ENCODE peak calls at places on chromosome X, in six cellular contexts. X is hippocampal formation; J is midbrain; W is iPS DF 6.9; E is non-pigmented ciliary epithelial cell; V is activated CD4-positive, alpha-beta memory T cell treated with anti-CD3 and anti-CD28 coated beads, Interleukin-2, amount 10 ng/mL, durations not matched to agents 7 days and 5 days. I is an unnamed sample.

GRCh38 chrX:63784346-63784901 is 590 bp downstream of the ARHGEF9 start:
- DNase-seq in V (no peak), W (no peak), E (no peak), J (no peak), X (no peak), I (no peak)

GRCh38 chrX:108036298-108036973 is 8.4 kb upstream of the VSIG1 start:
- DNase-seq in W (no peak), X (no peak), E (peak), J (no peak), V (no peak), I (no peak)

GRCh38 chrX:427812-428725 is 41.4 kb upstream of the PPP2R3B start:
- DNase-seq in W (no peak), X (no peak), E (no peak), J (no peak), V (no peak), I (no peak)

GRCh38 chrX:2492536-2493218 is 8.1 kb downstream of the DHRSX start:
- DNase-seq in J (no peak), V (no peak), X (no peak), E (no peak), W (no peak), I (no peak)

GRCh38 chrX:3743821-3744439 is 30.5 kb upstream of the PRKX start:
- DNase-seq in V (peak), W (no peak), J (no peak), X (no peak), E (no peak), I (no peak)

GRCh38 chrX:137313627-137314026 is 252.3 kb upstream of the ZIC3 start:
- DNase-seq in J (no peak), V (peak), X (no peak), W (no peak), E (no peak), I (no peak)

GRCh38 chrX:24676403-24677024 is 17.2 kb upstream of the POLA1 start:
- DNase-seq in J (no peak), E (no peak), X (no peak), W (no peak), V (no peak), I (no peak)

GRCh38 chrX:115449742-115450141 is 111.2 kb upstream of the PLS3 start:
- DNase-seq in V (no peak), W (no peak), J (no peak), X (no peak), E (no peak), I (no peak)

GRCh38 chrX:17588303-17588702 is 149.0 kb upstream of the SCML1 start:
- DNase-seq in J (no peak), W (no peak), X (no peak), E (no peak), V (no peak), I (no peak)

GRCh38 chrX:44735498-44735897 is 108.3 kb upstream of the DUSP21 start:
- DNase-seq in W (no peak), J (no peak), V (no peak), E (no peak), X (no peak), I (no peak)

GRCh38 chrX:118520206-118520857 is 24.7 kb downstream of the DOCK11 start:
- DNase-seq in J (no peak), V (no peak), X (no peak), E (no peak), W (no peak), I (no peak)

GRCh38 chrX:23332101-23332887 is 2.4 kb upstream of the PTCHD1 start:
- DNase-seq in V (no peak), E (no peak), X (no peak), W (no peak), J (no peak), I (peak)

GRCh38 chrX:124328765-124329164 is 3.7 kb upstream of the TEX13D start:
- DNase-seq in W (no peak), X (no peak), V (no peak), J (no peak), E (no peak), I (no peak)

GRCh38 chrX:98371994-98372393 is 1488.3 kb downstream of the RPA4 start:
- DNase-seq in X (no peak), E (no peak), W (no peak), V (no peak), J (no peak), I (no peak)

GRCh38 chrX:75226280-75226679 is 47.6 kb upstream of the UPRT start:
- DNase-seq in E (no peak), W (no peak), J (no peak), X (no peak), V (no peak), I (no peak)

GRCh38 chrX:7083468-7084396 is 63.8 kb upstream of the STS start:
- DNase-seq in V (peak), J (no peak), W (no peak), X (no peak), E (peak), I (no peak)

GRCh38 chrX:148593987-148594386 is 93.6 kb downstream of the AFF2 start:
- DNase-seq in X (no peak), V (no peak), J (no peak), W (no peak), E (no peak), I (no peak)

GRCh38 chrX:135431886-135432285 is 10.1 kb downstream of the SMIM10L2A start:
- DNase-seq in V (no peak), X (no peak), E (no peak), J (no peak), W (no peak), I (no peak)

GRCh38 chrX:84710611-84711010 is 208.4 kb upstream of the HDX start:
- DNase-seq in X (no peak), W (no peak), E (no peak), V (no peak), J (no peak), I (no peak)

GRCh38 chrX:151762802-151763201 is 28.3 kb downstream of the CNGA2 start:
- DNase-seq in V (no peak), W (no peak), E (no peak), J (no peak), X (no peak), I (no peak)

GRCh38 chrX:129780441-129781105 is 824 bp downstream of the SASH3 start:
- DNase-seq in X (no peak), E (no peak), W (no peak), V (no peak), J (no peak), I (no peak)

GRCh38 chrX:39728025-39728424 is 369.7 kb downstream of the BCOR start:
- DNase-seq in W (no peak), V (no peak), J (no peak), X (no peak), E (no peak), I (no peak)

GRCh38 chrX:64198046-64198445 is 7.5 kb downstream of the AMER1 start:
- DNase-seq in E (no peak), X (no peak), V (no peak), J (no peak), W (no peak), I (no peak)

GRCh38 chrX:22147214-22147613 is 115.1 kb downstream of the PHEX start:
- DNase-seq in E (no peak), W (no peak), V (no peak), J (no peak), X (no peak), I (no peak)

GRCh38 chrX:10008483-10009056 is 41.4 kb downstream of the CLDN34 start:
- DNase-seq in J (no peak), W (no peak), V (no peak), E (no peak), X (no peak), I (no peak)

GRCh38 chrX:120560405-120560841 is 339 bp downstream of the CUL4B start:
- DNase-seq in V (peak), X (peak), W (no peak), J (peak), E (peak), I (peak)